ENCODE peak calls at places on chromosomes 16 and 17, in four cellular contexts. G, Q, B and H are unnamed samples.

GRCh38 chr17:54967621-54968258 is 714 bp downstream of the COX11 start:
- DNase-seq in G (no peak), B (no peak), Q (peak), H (no peak)

GRCh38 chr17:47956818-47957590 is 679 bp downstream of the PRR15L start:
- DNase-seq in Q (peak), B (no peak), G (peak), H (no peak)

GRCh38 chr16:50467943-50468748 is 80.0 kb upstream of the NKD1 start:
- DNase-seq in B (no peak), G (no peak), Q (peak), H (no peak)

GRCh38 chr17:46739982-46740381 is 78.5 kb downstream of the WNT3 start:
- DNase-seq in B (no peak), G (no peak), Q (no peak), H (no peak)

GRCh38 chr16:78742501-78743283 is 643.2 kb downstream of the WWOX start:
- DNase-seq in G (no peak), Q (peak), B (no peak), H (peak)

GRCh38 chr17:53472586-53472985 is 350.1 kb upstream of the KIF2B start:
- DNase-seq in G (no peak), B (no peak), Q (no peak), H (no peak)

GRCh38 chr16:19223235-19223847 is 55.3 kb downstream of the SYT17 start:
- DNase-seq in B (no peak), Q (peak), G (peak), H (no peak)

GRCh38 chr17:40541060-40541872 is 24.0 kb downstream of the CCR7 start:
- DNase-seq in G (no peak), B (no peak), Q (no peak), H (no peak)

GRCh38 chr16:73020409-73020884 is 27.5 kb downstream of the ZFHX3 start:
- DNase-seq in G (no peak), B (peak), Q (peak), H (no peak)

GRCh38 chr17:9780552-9780951 is 10.8 kb downstream of the DHRS7C start:
- DNase-seq in Q (no peak), B (no peak), G (no peak), H (no peak)

GRCh38 chr17:81083125-81083765 is 48.3 kb downstream of the BAIAP2 start:
- DNase-seq in B (no peak), Q (no peak), G (no peak), H (no peak)

GRCh38 chr17:12790806-12791148 is 1.5 kb downstream of the ARHGAP44 start:
- DNase-seq in G (no peak), B (no peak), Q (peak), H (no peak)

GRCh38 chr17:43418441-43419374 is 19.9 kb downstream of the ARL4D start:
- DNase-seq in Q (no peak), B (peak), G (peak), H (no peak)

GRCh38 chr16:933581-933980 is 37.2 kb downstream of the LMF1 start:
- DNase-seq in B (no peak), G (no peak), Q (no peak), H (no peak)

GRCh38 chr17:58786586-58787295 is 31.1 kb downstream of the PPM1E start:
- DNase-seq in B (peak), Q (no peak), G (no peak), H (no peak)

DNA sequence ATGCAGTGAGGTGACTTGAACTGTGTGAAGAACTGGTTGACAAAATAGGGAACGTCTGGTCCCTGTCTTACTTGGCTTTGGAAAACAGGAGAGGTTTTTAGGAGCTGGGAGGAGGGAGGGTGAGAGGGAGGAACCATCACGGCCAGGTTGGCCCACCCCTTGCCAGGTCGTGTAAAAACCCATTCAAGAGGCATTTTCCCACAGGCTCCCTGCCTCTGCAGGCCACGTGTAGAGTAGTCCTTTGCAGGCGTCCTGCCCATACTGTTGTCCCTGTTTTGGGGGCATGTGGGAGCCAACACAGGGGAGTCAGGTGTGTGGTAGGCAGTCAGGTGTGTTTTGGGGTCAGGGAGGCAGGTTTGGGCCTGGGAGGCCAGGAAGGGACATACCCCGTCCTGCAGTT is 169.4 kb downstream of the RAB11FIP4 start:
- DNase-seq in Q (no peak), B (no peak), G (no peak), H (no peak)
- H3K4me3 ChIP-seq in Q (no peak), B (peak), G (no peak), H (no peak)

DNA sequence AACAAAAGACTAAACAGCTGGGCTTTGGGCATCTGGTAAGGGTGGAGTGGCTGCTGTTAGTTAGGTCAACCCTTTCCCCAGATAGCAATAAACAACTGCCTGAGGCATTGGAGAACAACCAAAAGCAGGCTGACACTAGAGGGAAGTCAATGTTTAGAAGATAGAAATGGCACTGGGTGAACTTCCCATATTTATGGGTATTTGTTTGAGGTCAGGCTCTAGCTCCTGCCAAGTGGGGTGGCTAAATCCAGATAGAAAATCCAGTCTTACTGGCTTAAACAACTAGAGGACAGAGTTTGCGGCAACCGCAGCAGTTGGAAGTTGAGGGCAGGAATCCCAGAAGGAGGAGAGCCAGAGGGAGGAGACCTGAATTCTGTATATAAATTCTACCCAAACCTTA is 79.4 kb downstream of the SDK2 start:
- DNase-seq in Q (peak), B (no peak), G (peak), H (no peak)
- TF ChIP-seq CTCF in Q (no peak), B (no peak), G (no peak), H (no peak)

DNA sequence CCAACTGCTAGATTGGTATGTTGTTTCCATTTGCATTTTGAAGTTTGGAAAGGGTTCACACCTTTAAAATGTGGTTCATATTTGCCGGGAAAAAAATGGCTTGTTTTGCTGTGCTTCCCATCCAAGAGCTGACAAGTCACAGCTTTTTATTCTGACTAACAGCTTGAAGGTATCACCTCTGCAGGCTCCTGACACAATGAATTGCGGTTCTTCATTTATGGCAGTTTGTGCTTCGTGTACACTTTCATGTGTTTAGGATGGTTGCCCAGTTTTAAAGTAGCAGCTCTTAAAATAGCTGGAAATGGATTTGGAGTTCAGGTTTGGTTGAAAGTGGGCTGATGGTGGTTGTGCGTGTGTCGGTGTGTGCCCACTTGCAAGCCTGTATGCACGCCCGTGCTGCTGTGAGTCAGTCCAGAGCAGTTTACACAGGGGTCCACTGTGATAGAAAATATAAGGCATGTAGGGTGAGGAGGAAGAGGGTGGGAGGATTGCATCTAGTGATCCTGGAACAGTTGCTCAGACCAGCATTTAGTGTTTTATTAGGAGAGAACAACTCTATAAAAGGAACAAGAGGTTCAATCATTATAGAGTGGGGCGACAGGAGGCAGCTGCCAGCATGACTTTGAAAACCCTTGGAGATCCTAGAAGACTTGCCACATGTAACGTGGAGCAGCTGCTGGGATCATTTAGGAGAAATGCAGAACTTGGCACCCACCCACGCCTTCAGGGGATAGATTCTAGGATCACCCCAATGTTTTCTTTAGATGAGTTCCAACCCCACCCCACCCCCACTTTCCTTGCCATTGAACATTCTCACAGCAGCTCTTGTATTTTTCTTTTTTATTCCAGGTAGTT is 108.0 kb upstream of the TBX2 start:
- DNase-seq in G (no peak), B (no peak), Q (no peak), H (no peak)
- H3K4me3 ChIP-seq in G (no peak), B (no peak), Q (no peak), H (no peak)

DNA sequence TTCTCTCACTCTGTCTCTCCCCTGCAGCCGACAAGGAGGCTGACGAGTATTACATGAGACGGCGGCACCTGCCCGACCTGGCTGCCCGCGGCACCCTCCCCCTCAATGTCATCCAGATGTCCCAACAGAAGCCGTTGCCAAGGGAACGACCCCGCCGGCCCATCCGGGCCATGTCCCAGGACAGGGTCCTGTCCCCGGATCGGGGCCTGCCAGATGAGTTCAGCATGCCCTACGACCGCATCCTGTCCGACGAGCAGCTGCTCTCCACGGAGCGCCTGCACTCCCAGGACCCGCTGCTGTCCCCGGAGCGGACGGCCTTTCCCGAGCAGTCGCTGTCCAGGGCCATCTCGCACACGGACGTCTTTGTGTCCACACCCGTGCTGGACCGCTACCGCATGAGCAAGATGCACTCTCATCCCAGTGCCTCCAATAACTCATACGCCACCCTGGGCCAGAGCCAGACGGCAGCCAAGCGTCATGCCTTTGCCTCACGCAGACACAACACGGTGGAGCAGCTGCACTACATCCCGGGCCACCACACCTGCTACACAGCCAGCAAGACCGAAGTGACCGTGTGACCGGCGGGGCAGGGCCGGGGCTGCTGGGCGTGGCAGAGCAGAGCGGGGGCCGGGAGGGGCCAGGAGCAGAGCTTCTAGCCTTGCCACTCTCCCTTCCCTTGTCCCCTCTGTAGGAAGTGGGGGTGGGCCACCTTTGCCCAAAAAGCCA is 40.4 kb upstream of the DNAH9 start:
- DNase-seq in Q (no peak), B (no peak), G (no peak), H (no peak)
- TF ChIP-seq CTCF in Q (no peak), B (no peak), G (no peak), H (no peak)

DNA sequence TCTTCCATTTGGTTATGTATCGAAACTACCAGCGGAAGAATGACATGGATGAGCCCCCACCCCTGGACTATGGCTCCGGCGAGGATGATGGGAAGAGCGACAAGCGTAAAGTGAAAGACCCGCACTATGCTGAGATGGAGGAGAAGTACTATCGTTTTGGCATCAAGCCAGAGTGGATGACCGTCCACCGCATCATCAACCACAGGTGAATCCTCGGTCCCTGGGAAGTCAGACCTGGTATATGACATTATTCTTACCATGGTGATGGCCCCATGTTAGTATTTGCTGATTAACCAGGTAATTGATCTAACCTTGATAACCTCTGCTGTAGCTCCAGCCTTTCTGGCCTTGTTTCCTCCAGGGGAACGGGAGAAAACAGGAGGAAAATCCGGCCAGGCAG is 8.5 kb downstream of the CHD3 start:
- DNase-seq in B (no peak), G (no peak), Q (no peak), H (no peak)
- H3K4me3 ChIP-seq in B (no peak), G (no peak), Q (no peak), H (no peak)